ENCODE peak calls at places on chromosome 1, in nine cellular contexts. One of them, this sample, is unnamed.

GRCh38 chr1:26278835-26279597 is 870 bp upstream of the SH3BGRL3 start:
- DNase-seq in hepatocyte: peak
- DNase-seq in PC-3: peak
- DNase-seq in MM.1S: no peak
- DNase-seq in HCT116: no peak
- DNase-seq in GM23248: peak
- DNase-seq in OCI-LY7: peak
- DNase-seq in neural progenitor cell: peak
- DNase-seq in SK-N-SH: no peak
- DNase-seq in this sample: no peak

GRCh38 chr1:3444736-3445135 is 9.7 kb upstream of the ARHGEF16 start:
- DNase-seq in HCT116: no peak
- DNase-seq in PC-3: no peak
- DNase-seq in OCI-LY7: no peak
- DNase-seq in neural progenitor cell: no peak
- DNase-seq in hepatocyte: no peak
- DNase-seq in GM23248: no peak
- DNase-seq in MM.1S: no peak
- DNase-seq in SK-N-SH: no peak
- DNase-seq in this sample: no peak

GRCh38 chr1:85361606-85362005 is 85.2 kb upstream of the BCL10 start:
- DNase-seq in hepatocyte: no peak
- DNase-seq in GM23248: no peak
- DNase-seq in neural progenitor cell: no peak
- DNase-seq in MM.1S: no peak
- DNase-seq in OCI-LY7: no peak
- DNase-seq in HCT116: no peak
- DNase-seq in SK-N-SH: no peak
- DNase-seq in PC-3: peak
- DNase-seq in this sample: no peak

GRCh38 chr1:160711528-160712311 is at the start of gene CD48:
- DNase-seq in OCI-LY7: peak
- DNase-seq in hepatocyte: no peak
- DNase-seq in neural progenitor cell: no peak
- DNase-seq in SK-N-SH: no peak
- DNase-seq in MM.1S: peak
- DNase-seq in PC-3: no peak
- DNase-seq in GM23248: no peak
- DNase-seq in HCT116: no peak
- DNase-seq in this sample: no peak

GRCh38 chr1:75083223-75083622 is 51.0 kb upstream of the LHX8 start:
- DNase-seq in neural progenitor cell: no peak
- DNase-seq in MM.1S: no peak
- DNase-seq in HCT116: no peak
- DNase-seq in PC-3: no peak
- DNase-seq in GM23248: no peak
- DNase-seq in hepatocyte: no peak
- DNase-seq in SK-N-SH: no peak
- DNase-seq in OCI-LY7: no peak
- DNase-seq in this sample: peak

GRCh38 chr1:212542761-212543187 is 65.8 kb upstream of the ATF3 start:
- DNase-seq in MM.1S: no peak
- DNase-seq in neural progenitor cell: no peak
- DNase-seq in PC-3: no peak
- DNase-seq in HCT116: no peak
- DNase-seq in SK-N-SH: no peak
- DNase-seq in OCI-LY7: no peak
- DNase-seq in GM23248: no peak
- DNase-seq in hepatocyte: no peak
- DNase-seq in this sample: no peak

GRCh38 chr1:115400426-115400825 is 62.4 kb upstream of the NGF start:
- DNase-seq in hepatocyte: no peak
- DNase-seq in HCT116: no peak
- DNase-seq in MM.1S: no peak
- DNase-seq in SK-N-SH: no peak
- DNase-seq in OCI-LY7: no peak
- DNase-seq in PC-3: no peak
- DNase-seq in GM23248: no peak
- DNase-seq in neural progenitor cell: no peak
- DNase-seq in this sample: no peak

GRCh38 chr1:61109158-61109557 is 26.8 kb downstream of the NFIA start:
- DNase-seq in neural progenitor cell: no peak
- DNase-seq in hepatocyte: no peak
- DNase-seq in MM.1S: no peak
- DNase-seq in PC-3: no peak
- DNase-seq in SK-N-SH: no peak
- DNase-seq in GM23248: no peak
- DNase-seq in HCT116: no peak
- DNase-seq in OCI-LY7: no peak
- DNase-seq in this sample: no peak

GRCh38 chr1:228897901-228898300 is 162.6 kb downstream of the RHOU start:
- DNase-seq in neural progenitor cell: no peak
- DNase-seq in OCI-LY7: no peak
- DNase-seq in hepatocyte: no peak
- DNase-seq in MM.1S: no peak
- DNase-seq in SK-N-SH: no peak
- DNase-seq in GM23248: no peak
- DNase-seq in HCT116: no peak
- DNase-seq in PC-3: no peak
- DNase-seq in this sample: no peak

GRCh38 chr1:39105841-39106765 is 80.0 kb downstream of the NDUFS5 start:
- DNase-seq in MM.1S: peak
- DNase-seq in neural progenitor cell: peak
- DNase-seq in GM23248: peak
- DNase-seq in OCI-LY7: no peak
- DNase-seq in SK-N-SH: peak
- DNase-seq in PC-3: peak
- DNase-seq in HCT116: no peak
- DNase-seq in hepatocyte: peak
- DNase-seq in this sample: peak

GRCh38 chr1:9294440-9294773 is 1.7 kb downstream of the SPSB1 start:
- DNase-seq in PC-3: peak
- DNase-seq in MM.1S: no peak
- DNase-seq in OCI-LY7: peak
- DNase-seq in GM23248: peak
- DNase-seq in hepatocyte: peak
- DNase-seq in SK-N-SH: no peak
- DNase-seq in HCT116: no peak
- DNase-seq in neural progenitor cell: no peak
- DNase-seq in this sample: no peak

GRCh38 chr1:151982300-151983005 is 11.2 kb downstream of the S100A10 start:
- DNase-seq in OCI-LY7: no peak
- DNase-seq in GM23248: no peak
- DNase-seq in hepatocyte: no peak
- DNase-seq in PC-3: no peak
- DNase-seq in HCT116: no peak
- DNase-seq in MM.1S: no peak
- DNase-seq in neural progenitor cell: no peak
- DNase-seq in SK-N-SH: no peak
- DNase-seq in this sample: no peak

GRCh38 chr1:35047188-35047858 is 15.6 kb upstream of the ZMYM6 start:
- DNase-seq in SK-N-SH: no peak
- DNase-seq in PC-3: peak
- DNase-seq in MM.1S: no peak
- DNase-seq in hepatocyte: no peak
- DNase-seq in HCT116: no peak
- DNase-seq in OCI-LY7: no peak
- DNase-seq in GM23248: peak
- DNase-seq in neural progenitor cell: no peak
- DNase-seq in this sample: no peak

GRCh38 chr1:228861830-228862176 is 126.5 kb downstream of the RHOU start:
- DNase-seq in neural progenitor cell: no peak
- DNase-seq in MM.1S: no peak
- DNase-seq in hepatocyte: no peak
- DNase-seq in GM23248: peak
- DNase-seq in PC-3: no peak
- DNase-seq in SK-N-SH: no peak
- DNase-seq in OCI-LY7: no peak
- DNase-seq in HCT116: no peak
- DNase-seq in this sample: no peak

GRCh38 chr1:227093309-227093708 is 153.2 kb downstream of the COQ8A start:
- DNase-seq in HCT116: no peak
- DNase-seq in SK-N-SH: no peak
- DNase-seq in hepatocyte: no peak
- DNase-seq in neural progenitor cell: no peak
- DNase-seq in GM23248: no peak
- DNase-seq in MM.1S: no peak
- DNase-seq in PC-3: no peak
- DNase-seq in OCI-LY7: no peak
- DNase-seq in this sample: no peak

GRCh38 chr1:227086636-227087035 is 146.5 kb downstream of the COQ8A start:
- DNase-seq in PC-3: peak
- DNase-seq in HCT116: no peak
- DNase-seq in MM.1S: no peak
- DNase-seq in neural progenitor cell: no peak
- DNase-seq in GM23248: no peak
- DNase-seq in SK-N-SH: no peak
- DNase-seq in hepatocyte: no peak
- DNase-seq in OCI-LY7: no peak
- DNase-seq in this sample: no peak

GRCh38 chr1:227094249-227094966 is 154.3 kb downstream of the COQ8A start:
- DNase-seq in OCI-LY7: no peak
- DNase-seq in MM.1S: no peak
- DNase-seq in GM23248: peak
- DNase-seq in PC-3: peak
- DNase-seq in neural progenitor cell: no peak
- DNase-seq in SK-N-SH: no peak
- DNase-seq in HCT116: peak
- DNase-seq in hepatocyte: peak
- DNase-seq in this sample: no peak

DNA sequence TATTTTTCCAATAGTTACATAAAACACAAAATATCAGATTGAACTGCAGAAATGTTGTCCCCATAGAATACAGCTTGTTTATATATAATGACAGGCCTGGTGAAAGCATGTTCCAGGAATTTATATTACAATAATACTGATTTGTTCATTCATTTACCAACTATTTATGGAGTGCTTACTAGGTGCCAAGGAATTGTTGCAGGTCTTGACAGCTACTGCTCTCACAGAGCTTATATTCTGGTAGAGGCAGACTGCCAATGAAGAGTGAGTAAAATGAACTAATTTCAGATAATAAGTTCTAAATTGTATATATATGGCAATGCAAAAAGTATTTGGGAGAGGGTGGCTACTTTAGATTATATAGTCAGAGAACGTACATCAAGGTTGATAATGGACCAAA is 152.0 kb downstream of the COQ8A start:
- DNase-seq in PC-3: no peak
- DNase-seq in HCT116: no peak
- DNase-seq in neural progenitor cell: no peak
- DNase-seq in MM.1S: no peak
- DNase-seq in SK-N-SH: no peak
- DNase-seq in OCI-LY7: no peak
- DNase-seq in hepatocyte: no peak
- DNase-seq in GM23248: no peak
- DNase-seq in this sample: no peak
- TF ChIP-seq EZH2phosphoT487 in PC-3: no peak
- TF ChIP-seq EZH2phosphoT487 in HCT116: no peak
- TF ChIP-seq EZH2phosphoT487 in neural progenitor cell: no peak
- TF ChIP-seq EZH2phosphoT487 in MM.1S: no peak
- TF ChIP-seq EZH2phosphoT487 in SK-N-SH: no peak
- TF ChIP-seq EZH2phosphoT487 in OCI-LY7: no peak
- TF ChIP-seq EZH2phosphoT487 in hepatocyte: no peak
- TF ChIP-seq EZH2phosphoT487 in GM23248: no peak
- TF ChIP-seq EZH2phosphoT487 in this sample: no peak

GRCh38 chr1:36157115-36157903 is 1.3 kb downstream of the MAP7D1 start:
- DNase-seq in OCI-LY7: no peak
- DNase-seq in MM.1S: no peak
- DNase-seq in HCT116: no peak
- DNase-seq in SK-N-SH: peak
- DNase-seq in hepatocyte: no peak
- DNase-seq in PC-3: peak
- DNase-seq in GM23248: peak
- DNase-seq in neural progenitor cell: peak
- DNase-seq in this sample: peak
- TF ChIP-seq EZH2phosphoT487 in OCI-LY7: no peak
- TF ChIP-seq EZH2phosphoT487 in MM.1S: no peak
- TF ChIP-seq EZH2phosphoT487 in HCT116: no peak
- TF ChIP-seq EZH2phosphoT487 in SK-N-SH: no peak
- TF ChIP-seq EZH2phosphoT487 in hepatocyte: no peak
- TF ChIP-seq EZH2phosphoT487 in PC-3: no peak
- TF ChIP-seq EZH2phosphoT487 in GM23248: no peak
- TF ChIP-seq EZH2phosphoT487 in neural progenitor cell: no peak
- TF ChIP-seq EZH2phosphoT487 in this sample: no peak

GRCh38 chr1:100219879-100220278 is 29.8 kb downstream of the DBT start:
- DNase-seq in hepatocyte: no peak
- DNase-seq in OCI-LY7: no peak
- DNase-seq in PC-3: peak
- DNase-seq in SK-N-SH: no peak
- DNase-seq in MM.1S: no peak
- DNase-seq in GM23248: peak
- DNase-seq in neural progenitor cell: no peak
- DNase-seq in HCT116: no peak
- DNase-seq in this sample: no peak
- TF ChIP-seq EZH2phosphoT487 in hepatocyte: no peak
- TF ChIP-seq EZH2phosphoT487 in OCI-LY7: no peak
- TF ChIP-seq EZH2phosphoT487 in PC-3: no peak
- TF ChIP-seq EZH2phosphoT487 in SK-N-SH: no peak
- TF ChIP-seq EZH2phosphoT487 in MM.1S: no peak
- TF ChIP-seq EZH2phosphoT487 in GM23248: no peak
- TF ChIP-seq EZH2phosphoT487 in neural progenitor cell: no peak
- TF ChIP-seq EZH2phosphoT487 in HCT116: no peak
- TF ChIP-seq EZH2phosphoT487 in this sample: no peak

GRCh38 chr1:100544791-100545190 is 6.9 kb downstream of the GPR88 start:
- DNase-seq in neural progenitor cell: no peak
- DNase-seq in PC-3: no peak
- DNase-seq in OCI-LY7: no peak
- DNase-seq in MM.1S: no peak
- DNase-seq in GM23248: no peak
- DNase-seq in HCT116: no peak
- DNase-seq in SK-N-SH: no peak
- DNase-seq in hepatocyte: no peak
- DNase-seq in this sample: no peak
- TF ChIP-seq EZH2phosphoT487 in neural progenitor cell: no peak
- TF ChIP-seq EZH2phosphoT487 in PC-3: no peak
- TF ChIP-seq EZH2phosphoT487 in OCI-LY7: no peak
- TF ChIP-seq EZH2phosphoT487 in MM.1S: no peak
- TF ChIP-seq EZH2phosphoT487 in GM23248: no peak
- TF ChIP-seq EZH2phosphoT487 in HCT116: no peak
- TF ChIP-seq EZH2phosphoT487 in SK-N-SH: no peak
- TF ChIP-seq EZH2phosphoT487 in hepatocyte: no peak
- TF ChIP-seq EZH2phosphoT487 in this sample: no peak